ENCODE peak calls at places on chromosomes 7 and 10, in six cellular contexts. X, O, J, R, I and W are unnamed samples.

GRCh38 chr10:131003455-131003854 is 308.1 kb downstream of the TCERG1L start:
- DNase-seq in J (no peak), X (no peak), R (no peak), I (no peak), O (no peak), W (no peak)

GRCh38 chr7:18469332-18469731 is 26.2 kb upstream of the HDAC9 start:
- DNase-seq in J (no peak), X (no peak), R (no peak), O (no peak), I (no peak), W (no peak)

GRCh38 chr7:128841961-128842673 is 11.9 kb downstream of the FLNC start:
- DNase-seq in O (no peak), X (peak), J (peak), I (no peak), R (peak), W (no peak)

GRCh38 chr7:1922071-1922869 is 252.2 kb downstream of the ELFN1 start:
- DNase-seq in R (no peak), I (no peak), J (peak), O (no peak), X (no peak), W (no peak)

GRCh38 chr10:60524541-60524940 is 134.9 kb upstream of the ANK3 start:
- DNase-seq in J (no peak), I (no peak), R (no peak), X (no peak), O (no peak), W (no peak)

GRCh38 chr7:127704211-127704610 is 52.2 kb downstream of the SND1 start:
- DNase-seq in R (no peak), I (no peak), O (no peak), X (no peak), J (no peak), W (no peak)

GRCh38 chr7:110835209-110835608 is 255.7 kb upstream of the LRRN3 start:
- DNase-seq in J (no peak), I (no peak), R (no peak), O (no peak), X (no peak), W (no peak)

GRCh38 chr10:132396495-132397035 is 435 bp upstream of the PWWP2B start:
- DNase-seq in I (no peak), J (peak), O (peak), R (peak), X (peak), W (no peak)

GRCh38 chr7:123747620-123748141 is 1.1 kb downstream of the WASL start:
- DNase-seq in R (peak), J (peak), I (peak), O (peak), X (peak), W (peak)

GRCh38 chr10:14146501-14146900 is 184.2 kb downstream of the FRMD4A start:
- DNase-seq in J (no peak), R (no peak), X (no peak), I (no peak), O (no peak), W (no peak)

GRCh38 chr10:129580897-129581296 is 113.9 kb downstream of the MGMT start:
- DNase-seq in O (no peak), R (no peak), I (no peak), J (no peak), X (no peak), W (no peak)

GRCh38 chr10:106555599-106555998 is 608.9 kb downstream of the SORCS1 start:
- DNase-seq in J (no peak), I (no peak), O (no peak), R (no peak), X (peak), W (no peak)

GRCh38 chr10:16828731-16829175 is 11.5 kb upstream of the RSU1 start:
- DNase-seq in O (peak), X (no peak), J (no peak), R (peak), I (no peak), W (no peak)

GRCh38 chr7:75905785-75906604 is 9.0 kb upstream of the POR start:
- DNase-seq in R (peak), X (peak), I (peak), O (peak), J (peak), W (no peak)

GRCh38 chr10:97124211-97124610 is 61.5 kb downstream of the SLIT1 start:
- DNase-seq in R (no peak), J (no peak), I (no peak), O (no peak), X (no peak), W (no peak)

GRCh38 chr7:154953006-154953684 is 49.8 kb downstream of the PAXIP1 start:
- DNase-seq in I (peak), X (peak), J (peak), R (peak), O (no peak), W (no peak)

GRCh38 chr10:49011756-49012155 is 72.1 kb upstream of the LRRC18 start:
- DNase-seq in I (no peak), O (no peak), J (no peak), X (no peak), R (no peak), W (no peak)

GRCh38 chr7:3552499-3552898 is 251.4 kb downstream of the SDK1 start:
- DNase-seq in O (no peak), J (no peak), R (no peak), I (no peak), X (no peak), W (no peak)

GRCh38 chr7:85041599-85042216 is 145.1 kb downstream of the SEMA3D start:
- DNase-seq in X (peak), I (peak), J (peak), O (peak), R (peak), W (peak)

GRCh38 chr10:30435068-30435422 is 1.1 kb downstream of the MAP3K8 start:
- DNase-seq in X (peak), R (peak), J (no peak), I (no peak), O (peak), W (no peak)

GRCh38 chr7:158508802-158509385 is 78.7 kb downstream of the PTPRN2 start:
- DNase-seq in X (no peak), O (no peak), J (no peak), I (peak), R (no peak), W (no peak)

GRCh38 chr7:158947627-158948026 is 91.3 kb downstream of the DYNC2I1 start:
- DNase-seq in O (no peak), J (no peak), R (no peak), X (no peak), I (no peak), W (no peak)

GRCh38 chr10:105207596-105207995 is 566.5 kb downstream of the SORCS3 start:
- DNase-seq in X (no peak), O (no peak), J (no peak), R (no peak), I (no peak), W (no peak)

GRCh38 chr10:122296363-122297120 is 25.4 kb downstream of the BTBD16 start:
- DNase-seq in I (no peak), R (no peak), J (no peak), X (no peak), O (no peak), W (no peak)

GRCh38 chr10:34889004-34889869 is 74.1 kb upstream of the PARD3 start:
- DNase-seq in J (no peak), I (no peak), X (no peak), R (no peak), O (no peak), W (no peak)

GRCh38 chr10:32333849-32334248 is 13.1 kb downstream of the EPC1 start:
- DNase-seq in O (no peak), X (no peak), I (no peak), J (no peak), R (no peak), W (no peak)

GRCh38 chr7:100035865-100036264 is 13.7 kb upstream of the ZSCAN21 start:
- DNase-seq in O (no peak), R (no peak), J (no peak), X (no peak), I (no peak), W (no peak)

GRCh38 chr10:69492091-69492745 is 41.0 kb downstream of the TSPAN15 start:
- DNase-seq in X (no peak), O (peak), J (no peak), I (peak), R (no peak), W (no peak)

GRCh38 chr7:139075871-139076686 is 33.4 kb downstream of the ZC3HAV1 start:
- DNase-seq in I (no peak), J (no peak), O (no peak), X (peak), R (no peak), W (no peak)

GRCh38 chr10:97399843-97400545 is 1.1 kb downstream of the RRP12 start:
- DNase-seq in X (peak), I (peak), O (no peak), R (peak), J (no peak), W (no peak)

GRCh38 chr10:132700168-132701098 is 85.5 kb downstream of the NKX6-2 start:
- DNase-seq in I (no peak), O (peak), X (no peak), R (no peak), J (peak), W (no peak)

GRCh38 chr7:2959343-2959680 is 84.4 kb downstream of the CARD11 start:
- DNase-seq in O (peak), J (no peak), I (no peak), R (no peak), X (no peak), W (no peak)

GRCh38 chr10:62760401-62760800 is 44.1 kb upstream of the ADO start:
- DNase-seq in O (no peak), I (no peak), R (no peak), J (no peak), X (no peak), W (no peak)

GRCh38 chr10:93124580-93125318 is 51.1 kb downstream of the CYP26A1 start:
- DNase-seq in J (no peak), I (no peak), X (no peak), O (no peak), R (no peak), W (no peak)

DNA sequence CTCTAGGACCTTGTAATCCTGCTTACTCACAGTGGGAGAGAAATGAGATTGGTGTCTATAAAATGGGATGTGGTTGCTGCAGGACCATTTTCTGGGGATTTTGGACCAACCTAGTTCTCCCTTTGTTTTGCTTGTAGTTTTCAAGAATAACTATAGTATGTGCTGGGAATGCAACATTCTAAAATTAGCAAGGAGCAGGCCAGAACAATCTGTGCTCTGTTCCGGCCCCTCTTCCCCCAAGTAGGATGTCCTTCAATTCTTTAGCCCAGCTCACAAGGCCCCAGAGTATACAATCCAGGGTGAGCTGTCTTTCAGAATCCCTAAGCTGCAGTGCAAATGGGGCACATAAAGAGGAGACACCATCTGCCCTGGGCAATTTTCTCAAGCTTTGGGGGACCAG is 809.2 kb downstream of the TNS3 start:
- DNase-seq in X (no peak), J (no peak), O (no peak), R (no peak), I (no peak), W (no peak)
- H3K27ac ChIP-seq in X (no peak), J (no peak), O (peak), R (no peak), I (no peak), W (no peak)

GRCh38 chr7:46695045-46695708 is 774.1 kb upstream of the IGFBP3 start:
- DNase-seq in X (peak), J (no peak), I (no peak), O (no peak), R (no peak), W (no peak)
- H3K27ac ChIP-seq in X (no peak), J (no peak), I (no peak), O (no peak), R (no peak), W (no peak)

GRCh38 chr7:149321978-149322541 is 60.1 kb downstream of the ZNF783 start:
- DNase-seq in R (no peak), I (no peak), O (no peak), J (no peak), X (no peak), W (no peak)
- H3K27ac ChIP-seq in R (no peak), I (no peak), O (no peak), J (no peak), X (no peak), W (no peak)

GRCh38 chr7:116449441-116449840 is 50.1 kb upstream of the CAV2 start:
- DNase-seq in O (no peak), I (no peak), X (no peak), J (no peak), R (no peak), W (no peak)

GRCh38 chr7:116447436-116447835 is 52.1 kb upstream of the CAV2 start:
- DNase-seq in X (no peak), O (no peak), R (no peak), J (no peak), I (no peak), W (no peak)

GRCh38 chr7:116449950-116450349 is 49.6 kb upstream of the CAV2 start:
- DNase-seq in O (no peak), J (no peak), I (no peak), R (no peak), X (no peak), W (no peak)

GRCh38 chr7:116446179-116446855 is 53.2 kb upstream of the CAV2 start:
- DNase-seq in X (no peak), R (no peak), I (no peak), J (no peak), O (no peak), W (no peak)

GRCh38 chr7:116447980-116448839 is 51.3 kb upstream of the CAV2 start:
- DNase-seq in I (no peak), X (no peak), R (no peak), O (no peak), J (no peak), W (no peak)
- H3K27ac ChIP-seq in I (no peak), X (no peak), R (no peak), O (no peak), J (no peak), W (no peak)

DNA sequence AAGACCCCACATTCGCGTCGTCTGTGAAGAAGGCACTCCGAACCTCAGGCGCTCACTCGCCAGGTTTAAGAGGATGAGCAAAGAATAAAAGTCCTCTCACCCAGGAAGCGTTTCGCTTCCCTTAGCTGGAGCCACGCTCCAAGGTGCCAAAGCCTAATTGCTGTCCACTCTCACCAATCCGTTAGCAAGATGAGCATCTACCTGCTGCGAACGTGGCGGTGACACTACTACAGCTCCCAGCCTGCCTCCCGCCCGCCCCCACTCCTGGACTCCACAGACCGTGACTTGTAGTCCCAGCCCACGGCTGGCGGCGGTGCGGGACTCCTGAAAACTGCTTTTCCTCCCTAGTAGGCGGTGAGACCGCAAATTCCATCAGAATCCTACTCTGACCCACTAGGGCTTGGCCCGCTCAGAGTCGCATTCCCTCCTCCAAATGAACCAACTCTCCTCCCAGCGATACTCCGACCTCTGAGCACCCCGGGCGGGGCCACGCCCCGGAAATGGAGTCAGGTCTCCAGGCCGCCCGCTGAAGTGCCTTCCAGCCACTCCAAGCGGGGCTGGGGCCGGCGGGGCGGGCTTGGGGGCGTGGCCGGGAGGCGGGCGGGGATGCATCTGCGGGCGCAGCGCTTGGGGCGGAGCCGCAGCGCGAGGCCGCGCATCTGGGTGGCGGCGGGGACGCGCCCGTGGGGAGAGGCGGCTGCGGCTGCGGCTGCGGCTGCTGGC is 521 bp upstream of the PTPN12 start:
- DNase-seq in R (peak), X (peak), O (peak), J (peak), I (peak), W (peak)
- H3K27ac ChIP-seq in R (peak), X (peak), O (peak), J (peak), I (peak), W (peak)